ENCODE peak calls at places on chromosomes 7 and 10, in eight cellular contexts. One of them, this sample, is unnamed.

GRCh38 chr10:124632064-124632531 is 112.1 kb downstream of the FAM53B start:
- DNase-seq in fibroblast of lung: peak
- DNase-seq in BE2C: no peak
- DNase-seq in astrocyte of the cerebellum: peak
- DNase-seq in choroid plexus epithelial cell: peak
- DNase-seq in PC-9: no peak
- DNase-seq in GM12864: no peak
- DNase-seq in IMR-90: no peak
- DNase-seq in this sample: peak

GRCh38 chr10:129761166-129761565 is 202.9 kb downstream of the EBF3 start:
- DNase-seq in fibroblast of lung: no peak
- DNase-seq in BE2C: no peak
- DNase-seq in astrocyte of the cerebellum: no peak
- DNase-seq in choroid plexus epithelial cell: no peak
- DNase-seq in PC-9: no peak
- DNase-seq in GM12864: no peak
- DNase-seq in IMR-90: no peak
- DNase-seq in this sample: no peak

GRCh38 chr7:131596785-131597184 is 40.4 kb upstream of the PODXL start:
- DNase-seq in fibroblast of lung: no peak
- DNase-seq in BE2C: no peak
- DNase-seq in astrocyte of the cerebellum: no peak
- DNase-seq in choroid plexus epithelial cell: no peak
- DNase-seq in PC-9: no peak
- DNase-seq in GM12864: no peak
- DNase-seq in IMR-90: no peak
- DNase-seq in this sample: no peak

GRCh38 chr10:92699518-92700272 is 9.9 kb downstream of the HHEX start:
- DNase-seq in fibroblast of lung: peak
- DNase-seq in BE2C: peak
- DNase-seq in astrocyte of the cerebellum: no peak
- DNase-seq in choroid plexus epithelial cell: peak
- DNase-seq in PC-9: peak
- DNase-seq in GM12864: no peak
- DNase-seq in IMR-90: peak
- DNase-seq in this sample: peak

GRCh38 chr7:118586248-118586647 is 361.7 kb downstream of the ANKRD7 start:
- DNase-seq in fibroblast of lung: no peak
- DNase-seq in BE2C: no peak
- DNase-seq in astrocyte of the cerebellum: no peak
- DNase-seq in choroid plexus epithelial cell: no peak
- DNase-seq in PC-9: no peak
- DNase-seq in GM12864: no peak
- DNase-seq in IMR-90: no peak
- DNase-seq in this sample: no peak

GRCh38 chr7:71343039-71343438 is 211.1 kb downstream of the GALNT17 start:
- DNase-seq in fibroblast of lung: no peak
- DNase-seq in BE2C: no peak
- DNase-seq in astrocyte of the cerebellum: no peak
- DNase-seq in choroid plexus epithelial cell: no peak
- DNase-seq in PC-9: no peak
- DNase-seq in GM12864: no peak
- DNase-seq in IMR-90: no peak
- DNase-seq in this sample: no peak

GRCh38 chr10:76286536-76286935 is 855.1 kb downstream of the LRMDA start:
- DNase-seq in fibroblast of lung: peak
- DNase-seq in BE2C: no peak
- DNase-seq in astrocyte of the cerebellum: no peak
- DNase-seq in choroid plexus epithelial cell: no peak
- DNase-seq in PC-9: no peak
- DNase-seq in GM12864: no peak
- DNase-seq in IMR-90: peak
- DNase-seq in this sample: no peak

GRCh38 chr10:116259638-116260037 is 13.4 kb downstream of the GFRA1 start:
- DNase-seq in fibroblast of lung: no peak
- DNase-seq in BE2C: no peak
- DNase-seq in astrocyte of the cerebellum: no peak
- DNase-seq in choroid plexus epithelial cell: no peak
- DNase-seq in PC-9: no peak
- DNase-seq in GM12864: no peak
- DNase-seq in IMR-90: no peak
- DNase-seq in this sample: no peak

GRCh38 chr10:62815373-62816111 is 624 bp downstream of the EGR2 start:
- DNase-seq in fibroblast of lung: no peak
- DNase-seq in BE2C: no peak
- DNase-seq in astrocyte of the cerebellum: no peak
- DNase-seq in choroid plexus epithelial cell: peak
- DNase-seq in PC-9: no peak
- DNase-seq in GM12864: no peak
- DNase-seq in IMR-90: no peak
- DNase-seq in this sample: no peak

GRCh38 chr7:29229056-29229455 is 34.5 kb downstream of the CHN2 start:
- DNase-seq in fibroblast of lung: no peak
- DNase-seq in BE2C: no peak
- DNase-seq in astrocyte of the cerebellum: no peak
- DNase-seq in choroid plexus epithelial cell: no peak
- DNase-seq in PC-9: no peak
- DNase-seq in GM12864: no peak
- DNase-seq in IMR-90: no peak
- DNase-seq in this sample: no peak

GRCh38 chr7:155247479-155248365 is 50.0 kb upstream of the INSIG1 start:
- DNase-seq in fibroblast of lung: no peak
- DNase-seq in BE2C: no peak
- DNase-seq in astrocyte of the cerebellum: no peak
- DNase-seq in choroid plexus epithelial cell: no peak
- DNase-seq in PC-9: no peak
- DNase-seq in GM12864: no peak
- DNase-seq in IMR-90: peak
- DNase-seq in this sample: no peak

GRCh38 chr10:32846974-32847373 is 111.1 kb downstream of the ITGB1 start:
- DNase-seq in fibroblast of lung: no peak
- DNase-seq in BE2C: no peak
- DNase-seq in astrocyte of the cerebellum: no peak
- DNase-seq in choroid plexus epithelial cell: no peak
- DNase-seq in PC-9: no peak
- DNase-seq in GM12864: no peak
- DNase-seq in IMR-90: no peak
- DNase-seq in this sample: no peak

GRCh38 chr10:108097258-108097657 is 932.8 kb upstream of the SORCS1 start:
- DNase-seq in fibroblast of lung: no peak
- DNase-seq in BE2C: no peak
- DNase-seq in astrocyte of the cerebellum: no peak
- DNase-seq in choroid plexus epithelial cell: no peak
- DNase-seq in PC-9: no peak
- DNase-seq in GM12864: no peak
- DNase-seq in IMR-90: no peak
- DNase-seq in this sample: no peak

DNA sequence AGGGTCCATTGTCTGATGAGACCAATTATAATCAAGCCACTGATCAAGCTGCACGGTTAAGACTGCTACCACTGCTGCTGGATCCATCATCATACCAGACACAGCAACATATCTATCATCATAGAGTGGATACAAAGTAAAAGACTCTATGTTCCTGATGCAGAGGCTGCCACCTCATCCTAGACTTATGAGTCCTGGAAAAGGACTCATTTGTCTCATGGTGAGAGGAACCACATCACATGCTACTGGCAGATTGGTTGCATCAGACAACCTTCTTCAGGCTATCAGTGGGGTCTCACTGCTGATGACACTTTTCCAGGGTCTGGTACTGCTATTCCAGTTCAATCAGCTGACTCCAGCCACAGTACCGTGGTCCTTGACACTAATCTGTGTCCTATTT is 79.0 kb downstream of the ABI1 start:
- DNase-seq in fibroblast of lung: no peak
- DNase-seq in BE2C: no peak
- DNase-seq in astrocyte of the cerebellum: no peak
- DNase-seq in choroid plexus epithelial cell: no peak
- DNase-seq in PC-9: no peak
- DNase-seq in GM12864: no peak
- DNase-seq in IMR-90: peak
- DNase-seq in this sample: no peak
- H3K4me3 ChIP-seq in fibroblast of lung: no peak
- H3K4me3 ChIP-seq in BE2C: no peak
- H3K4me3 ChIP-seq in astrocyte of the cerebellum: no peak
- H3K4me3 ChIP-seq in choroid plexus epithelial cell: no peak
- H3K4me3 ChIP-seq in PC-9: no peak
- H3K4me3 ChIP-seq in GM12864: no peak
- H3K4me3 ChIP-seq in IMR-90: no peak
- H3K4me3 ChIP-seq in this sample: no peak

GRCh38 chr10:128242641-128243040 is 116.4 kb upstream of the MKI67 start:
- DNase-seq in fibroblast of lung: no peak
- DNase-seq in BE2C: peak
- DNase-seq in astrocyte of the cerebellum: no peak
- DNase-seq in choroid plexus epithelial cell: no peak
- DNase-seq in PC-9: no peak
- DNase-seq in GM12864: no peak
- DNase-seq in IMR-90: no peak
- DNase-seq in this sample: no peak
- TF ChIP-seq CTCF in fibroblast of lung: no peak
- TF ChIP-seq CTCF in BE2C: peak
- TF ChIP-seq CTCF in astrocyte of the cerebellum: no peak
- TF ChIP-seq CTCF in choroid plexus epithelial cell: no peak
- TF ChIP-seq CTCF in PC-9: no peak
- TF ChIP-seq CTCF in GM12864: no peak
- TF ChIP-seq CTCF in IMR-90: no peak
- TF ChIP-seq CTCF in this sample: no peak

DNA sequence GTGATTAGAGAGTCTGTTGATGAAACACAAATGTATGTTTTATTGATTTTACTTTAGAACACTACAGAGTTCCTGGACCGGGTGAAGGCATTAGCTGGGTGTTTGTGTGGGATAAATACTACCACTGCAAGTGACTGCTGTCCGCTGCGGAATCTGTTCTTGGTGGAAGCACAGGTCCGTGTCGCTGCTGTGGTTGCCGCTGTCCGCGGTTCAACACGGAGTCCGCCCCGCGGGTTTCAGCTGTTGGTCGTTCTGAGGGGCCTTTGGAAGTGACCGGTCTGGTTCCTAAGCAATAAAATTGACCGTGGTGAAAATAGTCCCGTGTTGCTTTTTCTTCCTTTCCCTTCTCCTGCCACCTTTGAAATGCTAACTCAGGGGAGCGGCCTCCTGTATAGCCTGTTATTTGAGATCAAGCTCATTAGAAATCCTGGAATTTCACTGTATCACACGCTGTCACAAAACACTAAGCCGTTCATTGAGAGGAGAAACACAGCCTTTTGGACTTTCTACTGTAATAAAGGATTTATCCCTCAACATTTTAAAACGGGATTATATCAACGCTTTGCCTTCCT is 2.7 kb downstream of the NKX6-2 start:
- DNase-seq in fibroblast of lung: no peak
- DNase-seq in BE2C: no peak
- DNase-seq in astrocyte of the cerebellum: no peak
- DNase-seq in choroid plexus epithelial cell: no peak
- DNase-seq in PC-9: no peak
- DNase-seq in GM12864: no peak
- DNase-seq in IMR-90: no peak
- DNase-seq in this sample: no peak
- H3K4me3 ChIP-seq in fibroblast of lung: no peak
- H3K4me3 ChIP-seq in BE2C: no peak
- H3K4me3 ChIP-seq in astrocyte of the cerebellum: no peak
- H3K4me3 ChIP-seq in choroid plexus epithelial cell: no peak
- H3K4me3 ChIP-seq in PC-9: no peak
- H3K4me3 ChIP-seq in GM12864: no peak
- H3K4me3 ChIP-seq in IMR-90: no peak
- H3K4me3 ChIP-seq in this sample: no peak

GRCh38 chr7:9598411-9598810 is 1165.0 kb downstream of the NXPH1 start:
- DNase-seq in fibroblast of lung: no peak
- DNase-seq in BE2C: no peak
- DNase-seq in astrocyte of the cerebellum: no peak
- DNase-seq in choroid plexus epithelial cell: no peak
- DNase-seq in PC-9: no peak
- DNase-seq in GM12864: no peak
- DNase-seq in IMR-90: no peak
- DNase-seq in this sample: no peak

GRCh38 chr7:9600974-9601373 is 1167.6 kb downstream of the NXPH1 start:
- DNase-seq in fibroblast of lung: no peak
- DNase-seq in BE2C: peak
- DNase-seq in astrocyte of the cerebellum: no peak
- DNase-seq in choroid plexus epithelial cell: no peak
- DNase-seq in PC-9: no peak
- DNase-seq in GM12864: no peak
- DNase-seq in IMR-90: no peak
- DNase-seq in this sample: no peak
- TF ChIP-seq CTCF in fibroblast of lung: no peak
- TF ChIP-seq CTCF in BE2C: peak
- TF ChIP-seq CTCF in astrocyte of the cerebellum: peak
- TF ChIP-seq CTCF in choroid plexus epithelial cell: no peak
- TF ChIP-seq CTCF in PC-9: peak
- TF ChIP-seq CTCF in GM12864: no peak
- TF ChIP-seq CTCF in IMR-90: no peak
- TF ChIP-seq CTCF in this sample: no peak

GRCh38 chr10:31322647-31323046 is 3.6 kb downstream of the ZEB1 start:
- DNase-seq in fibroblast of lung: peak
- DNase-seq in BE2C: no peak
- DNase-seq in astrocyte of the cerebellum: no peak
- DNase-seq in choroid plexus epithelial cell: peak
- DNase-seq in PC-9: no peak
- DNase-seq in GM12864: no peak
- DNase-seq in IMR-90: peak
- DNase-seq in this sample: peak
- H3K4me3 ChIP-seq in fibroblast of lung: peak
- H3K4me3 ChIP-seq in BE2C: no peak
- H3K4me3 ChIP-seq in astrocyte of the cerebellum: no peak
- H3K4me3 ChIP-seq in choroid plexus epithelial cell: no peak
- H3K4me3 ChIP-seq in PC-9: no peak
- H3K4me3 ChIP-seq in GM12864: no peak
- H3K4me3 ChIP-seq in IMR-90: no peak
- H3K4me3 ChIP-seq in this sample: peak

This sample was measured in fibroblast of pulmonary artery.